ENCODE peak calls at places on chromosomes 6 and 20, in six cellular contexts. One of them, this sample, is unnamed.

GRCh38 chr6:37314803-37315515 is 38.8 kb upstream of the RNF8 start:
- DNase-seq in fibroblast of mammary gland: peak; percentile 47
- DNase-seq in AG09309: no peak
- DNase-seq in GM23338: peak; percentile 82
- DNase-seq in left lung: no peak
- DNase-seq in A549: peak; percentile 22
- DNase-seq in this sample: no peak

GRCh38 chr6:701696-702479 is 8.9 kb upstream of the EXOC2 start:
- DNase-seq in left lung: peak; percentile 33
- DNase-seq in GM23338: peak; percentile 54
- DNase-seq in AG09309: no peak
- DNase-seq in fibroblast of mammary gland: no peak
- DNase-seq in A549: no peak
- DNase-seq in this sample: no peak

GRCh38 chr6:17281100-17281496 is at the start of gene RBM24:
- DNase-seq in left lung: no peak
- DNase-seq in AG09309: no peak
- DNase-seq in A549: no peak
- DNase-seq in fibroblast of mammary gland: peak; percentile 63
- DNase-seq in GM23338: peak; percentile 80
- DNase-seq in this sample: peak; percentile 94

GRCh38 chr6:150898390-150899170 is 33.1 kb downstream of the MTHFD1L start:
- DNase-seq in AG09309: no peak
- DNase-seq in A549: no peak
- DNase-seq in fibroblast of mammary gland: peak; percentile 73
- DNase-seq in left lung: no peak
- DNase-seq in GM23338: no peak
- DNase-seq in this sample: peak; percentile 43

GRCh38 chr6:16276991-16277981 is 38.9 kb downstream of the GMPR start:
- DNase-seq in AG09309: peak; percentile 52
- DNase-seq in left lung: peak; percentile 79
- DNase-seq in fibroblast of mammary gland: peak; percentile 79
- DNase-seq in A549: peak; percentile 68
- DNase-seq in GM23338: peak; percentile 87
- DNase-seq in this sample: peak; percentile 89

GRCh38 chr6:3281669-3282460 is 23.1 kb downstream of the PSMG4 start:
- DNase-seq in left lung: no peak
- DNase-seq in AG09309: peak; percentile 76
- DNase-seq in fibroblast of mammary gland: peak; percentile 98
- DNase-seq in GM23338: peak; percentile 28
- DNase-seq in A549: peak; percentile 21
- DNase-seq in this sample: no peak

GRCh38 chr6:73521351-73522254 is 771 bp upstream of the EEF1A1 start:
- DNase-seq in left lung: peak; percentile 91
- DNase-seq in fibroblast of mammary gland: peak; percentile 91
- DNase-seq in AG09309: peak; percentile 59
- DNase-seq in A549: peak; percentile 47
- DNase-seq in GM23338: peak; percentile 86
- DNase-seq in this sample: peak; percentile 97

GRCh38 chr6:143098054-143098673 is 37.5 kb downstream of the AIG1 start:
- DNase-seq in GM23338: no peak
- DNase-seq in fibroblast of mammary gland: no peak
- DNase-seq in AG09309: no peak
- DNase-seq in left lung: no peak
- DNase-seq in A549: no peak
- DNase-seq in this sample: no peak

GRCh38 chr6:13175759-13176158 is 152.6 kb downstream of the TBC1D7 start:
- DNase-seq in A549: no peak
- DNase-seq in AG09309: no peak
- DNase-seq in GM23338: peak; percentile 72
- DNase-seq in left lung: no peak
- DNase-seq in fibroblast of mammary gland: no peak
- DNase-seq in this sample: no peak

GRCh38 chr6:45923831-45924391 is 91.7 kb downstream of the CLIC5 start:
- DNase-seq in fibroblast of mammary gland: peak; percentile 78
- DNase-seq in A549: no peak
- DNase-seq in GM23338: no peak
- DNase-seq in left lung: no peak
- DNase-seq in AG09309: no peak
- DNase-seq in this sample: no peak

GRCh38 chr20:37385659-37386504 is 39.9 kb downstream of the SRC start:
- DNase-seq in GM23338: no peak
- DNase-seq in A549: no peak
- DNase-seq in left lung: no peak
- DNase-seq in AG09309: no peak
- DNase-seq in fibroblast of mammary gland: no peak
- DNase-seq in this sample: no peak

GRCh38 chr6:89251170-89251569 is 34.0 kb upstream of the GABRR1 start:
- DNase-seq in A549: no peak
- DNase-seq in left lung: no peak
- DNase-seq in fibroblast of mammary gland: no peak
- DNase-seq in AG09309: no peak
- DNase-seq in GM23338: no peak
- DNase-seq in this sample: no peak

GRCh38 chr6:37783831-37784584 is 35.5 kb upstream of the ZFAND3 start:
- DNase-seq in left lung: peak; percentile 83
- DNase-seq in GM23338: peak; percentile 55
- DNase-seq in AG09309: no peak
- DNase-seq in A549: no peak
- DNase-seq in fibroblast of mammary gland: peak; percentile 50
- DNase-seq in this sample: peak; percentile 87

GRCh38 chr6:56595490-56596122 is 47.1 kb downstream of the DST start:
- DNase-seq in AG09309: no peak
- DNase-seq in left lung: no peak
- DNase-seq in GM23338: peak; percentile 79
- DNase-seq in fibroblast of mammary gland: peak; percentile 63
- DNase-seq in A549: peak; percentile 5
- DNase-seq in this sample: no peak

GRCh38 chr6:25136879-25137278 is 142.3 kb upstream of the CARMIL1 start:
- DNase-seq in AG09309: no peak
- DNase-seq in left lung: no peak
- DNase-seq in GM23338: no peak
- DNase-seq in A549: no peak
- DNase-seq in fibroblast of mammary gland: peak; percentile 51
- DNase-seq in this sample: no peak

GRCh38 chr6:35419431-35419830 is 32.7 kb upstream of the FANCE start:
- DNase-seq in AG09309: no peak
- DNase-seq in left lung: no peak
- DNase-seq in fibroblast of mammary gland: peak; percentile 56
- DNase-seq in A549: no peak
- DNase-seq in GM23338: peak; percentile 30
- DNase-seq in this sample: no peak

GRCh38 chr20:55782861-55783260 is 222.5 kb downstream of the CBLN4 start:
- DNase-seq in A549: no peak
- DNase-seq in AG09309: no peak
- DNase-seq in left lung: no peak
- DNase-seq in GM23338: no peak
- DNase-seq in fibroblast of mammary gland: no peak
- DNase-seq in this sample: no peak

GRCh38 chr6:40947876-40948514 is 91.0 kb downstream of the UNC5CL start:
- DNase-seq in A549: no peak
- DNase-seq in fibroblast of mammary gland: peak; percentile 84
- DNase-seq in AG09309: no peak
- DNase-seq in left lung: no peak
- DNase-seq in GM23338: peak; percentile 56
- DNase-seq in this sample: no peak

GRCh38 chr6:15498640-15499039 is 164.2 kb downstream of the DTNBP1 start:
- DNase-seq in left lung: peak; percentile 63
- DNase-seq in GM23338: no peak
- DNase-seq in A549: no peak
- DNase-seq in fibroblast of mammary gland: peak; percentile 80
- DNase-seq in AG09309: no peak
- DNase-seq in this sample: peak; percentile 68

DNA sequence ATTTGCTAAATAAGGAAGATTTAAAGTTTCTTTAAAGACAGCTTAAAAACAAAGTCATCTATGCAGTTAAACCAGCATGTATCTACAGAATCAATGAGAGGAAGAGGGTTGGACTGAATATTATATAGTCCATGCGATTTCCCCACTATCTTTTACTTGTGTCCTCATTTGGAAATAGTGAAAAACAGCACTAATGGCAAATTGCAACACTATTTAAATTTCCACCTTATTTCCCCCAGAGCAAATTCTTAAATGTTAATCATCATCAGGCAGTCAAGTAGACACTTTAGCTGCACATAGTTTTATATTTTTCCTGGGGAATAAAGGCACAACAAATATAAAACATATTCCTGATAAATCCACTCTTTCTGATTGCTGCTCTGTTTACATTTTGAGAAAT is 114.6 kb downstream of the LCA5 start:
- DNase-seq in A549: no peak
- DNase-seq in AG09309: no peak
- DNase-seq in fibroblast of mammary gland: no peak
- DNase-seq in GM23338: no peak
- DNase-seq in left lung: no peak
- DNase-seq in this sample: no peak
- H3K4me3 ChIP-seq in A549: no peak overlapping the region
- H3K4me3 ChIP-seq in AG09309: no peak overlapping the region
- H3K4me3 ChIP-seq in fibroblast of mammary gland: no peak overlapping the region
- H3K4me3 ChIP-seq in GM23338: no peak overlapping the region
- H3K4me3 ChIP-seq in left lung: no peak overlapping the region
- H3K4me3 ChIP-seq in this sample: no peak overlapping the region

DNA sequence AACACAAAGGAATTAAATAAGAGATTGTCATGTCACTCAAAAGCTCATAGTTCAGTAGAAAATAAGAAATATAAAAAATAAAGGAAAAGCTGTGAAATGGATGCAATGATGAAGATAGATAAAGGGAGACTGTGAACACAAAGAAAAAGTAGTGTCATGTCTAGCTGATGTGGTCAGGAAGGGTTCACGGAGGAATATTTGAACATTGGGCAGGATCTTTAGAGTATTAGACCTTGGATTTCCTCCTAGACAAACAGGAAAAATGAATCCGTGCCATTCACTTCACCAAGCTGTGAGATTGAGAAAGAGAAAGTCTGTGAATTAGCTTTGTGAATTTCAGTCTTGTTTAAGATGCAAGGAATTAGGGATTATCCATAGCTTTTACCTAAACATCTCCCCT is 414.4 kb upstream of the PLCB4 start:
- DNase-seq in A549: no peak
- DNase-seq in left lung: no peak
- DNase-seq in GM23338: no peak
- DNase-seq in fibroblast of mammary gland: no peak
- DNase-seq in AG09309: no peak
- DNase-seq in this sample: no peak
- H3K4me3 ChIP-seq in A549: no peak overlapping the region
- H3K4me3 ChIP-seq in left lung: no peak overlapping the region
- H3K4me3 ChIP-seq in GM23338: no peak overlapping the region
- H3K4me3 ChIP-seq in fibroblast of mammary gland: no peak overlapping the region
- H3K4me3 ChIP-seq in AG09309: no peak overlapping the region
- H3K4me3 ChIP-seq in this sample: no peak overlapping the region

GRCh38 chr6:166307981-166308768 is at the start of gene PRR18:
- DNase-seq in AG09309: no peak
- DNase-seq in left lung: no peak
- DNase-seq in fibroblast of mammary gland: no peak
- DNase-seq in GM23338: peak; percentile 60
- DNase-seq in A549: no peak
- DNase-seq in this sample: no peak
- H3K4me3 ChIP-seq in AG09309: peak within 1 kb of the TSS; percentile 15
- H3K4me3 ChIP-seq in left lung: peak within 1 kb of the TSS; percentile 25
- H3K4me3 ChIP-seq in fibroblast of mammary gland: no peak within 1 kb of the TSS
- H3K4me3 ChIP-seq in GM23338: peak within 1 kb of the TSS; percentile 73
- H3K4me3 ChIP-seq in A549: peak within 1 kb of the TSS; percentile 54
- H3K4me3 ChIP-seq in this sample: peak within 1 kb of the TSS; percentile 4

GRCh38 chr20:64038252-64038578 is 2.2 kb downstream of the C20orf204 start:
- DNase-seq in fibroblast of mammary gland: no peak
- DNase-seq in A549: no peak
- DNase-seq in GM23338: peak; percentile 40
- DNase-seq in left lung: no peak
- DNase-seq in AG09309: no peak
- DNase-seq in this sample: no peak

GRCh38 chr20:64036346-64037198 is 590 bp downstream of the C20orf204 start:
- DNase-seq in A549: no peak
- DNase-seq in left lung: no peak
- DNase-seq in fibroblast of mammary gland: peak; percentile 17
- DNase-seq in AG09309: no peak
- DNase-seq in GM23338: no peak
- DNase-seq in this sample: no peak

GRCh38 chr20:64038579-64039292 is 2.8 kb downstream of the C20orf204 start:
- DNase-seq in fibroblast of mammary gland: peak; percentile 56
- DNase-seq in left lung: peak; percentile 96
- DNase-seq in AG09309: no peak
- DNase-seq in GM23338: peak; percentile 88
- DNase-seq in A549: peak; percentile 85
- DNase-seq in this sample: peak; percentile 94

GRCh38 chr20:64037199-64037497 is 1.2 kb downstream of the C20orf204 start:
- DNase-seq in fibroblast of mammary gland: no peak
- DNase-seq in AG09309: no peak
- DNase-seq in A549: no peak
- DNase-seq in left lung: no peak
- DNase-seq in GM23338: no peak
- DNase-seq in this sample: no peak

GRCh38 chr20:64037498-64038213 is 1.7 kb downstream of the C20orf204 start:
- DNase-seq in left lung: no peak
- DNase-seq in A549: no peak
- DNase-seq in AG09309: no peak
- DNase-seq in GM23338: peak; percentile 48
- DNase-seq in fibroblast of mammary gland: no peak
- DNase-seq in this sample: no peak
- H3K4me3 ChIP-seq in left lung: no peak overlapping the region
- H3K4me3 ChIP-seq in A549: peak overlapping the region; percentile 48
- H3K4me3 ChIP-seq in AG09309: no peak overlapping the region
- H3K4me3 ChIP-seq in GM23338: peak overlapping the region; percentile 79
- H3K4me3 ChIP-seq in fibroblast of mammary gland: no peak overlapping the region
- H3K4me3 ChIP-seq in this sample: no peak overlapping the region

GRCh38 chr6:18388942-18389341 is 1.8 kb downstream of the RNF144B start:
- DNase-seq in GM23338: peak; percentile 32
- DNase-seq in A549: no peak
- DNase-seq in fibroblast of mammary gland: peak; percentile 58
- DNase-seq in left lung: no peak
- DNase-seq in AG09309: peak; percentile 46
- DNase-seq in this sample: no peak
- H3K4me3 ChIP-seq in GM23338: peak overlapping the region; percentile 64
- H3K4me3 ChIP-seq in A549: no peak overlapping the region
- H3K4me3 ChIP-seq in fibroblast of mammary gland: no peak overlapping the region
- H3K4me3 ChIP-seq in left lung: peak overlapping the region; percentile 42
- H3K4me3 ChIP-seq in AG09309: no peak overlapping the region
- H3K4me3 ChIP-seq in this sample: peak overlapping the region; percentile 11

GRCh38 chr20:50533061-50533460 is 22.9 kb downstream of the PTPN1 start:
- DNase-seq in A549: no peak
- DNase-seq in AG09309: no peak
- DNase-seq in GM23338: no peak
- DNase-seq in fibroblast of mammary gland: peak; percentile 35
- DNase-seq in left lung: no peak
- DNase-seq in this sample: no peak
- H3K4me3 ChIP-seq in A549: no peak overlapping the region
- H3K4me3 ChIP-seq in AG09309: no peak overlapping the region
- H3K4me3 ChIP-seq in GM23338: no peak overlapping the region
- H3K4me3 ChIP-seq in fibroblast of mammary gland: no peak overlapping the region
- H3K4me3 ChIP-seq in left lung: no peak overlapping the region
- H3K4me3 ChIP-seq in this sample: no peak overlapping the region

GRCh38 chr20:46970937-46971630 is 76.4 kb downstream of the EYA2 start:
- DNase-seq in AG09309: no peak
- DNase-seq in GM23338: peak; percentile 98
- DNase-seq in A549: peak; percentile 92
- DNase-seq in fibroblast of mammary gland: peak; percentile 84
- DNase-seq in left lung: no peak
- DNase-seq in this sample: no peak
- H3K4me3 ChIP-seq in AG09309: no peak overlapping the region
- H3K4me3 ChIP-seq in GM23338: no peak overlapping the region
- H3K4me3 ChIP-seq in A549: no peak overlapping the region
- H3K4me3 ChIP-seq in fibroblast of mammary gland: no peak overlapping the region
- H3K4me3 ChIP-seq in left lung: no peak overlapping the region
- H3K4me3 ChIP-seq in this sample: no peak overlapping the region

This sample was measured in lower leg skin.